ENCODE peak calls at places on chromosome 16, in seven cellular contexts. F, V, C, S, H, W and J are unnamed samples.

GRCh38 chr16:61993076-61993475 is 43.2 kb downstream of the CDH8 start:
- DNase-seq in C (no peak), S (no peak), W (no peak), V (no peak), H (no peak), F (no peak), J (no peak)

GRCh38 chr16:73371584-73372319 is 323.8 kb upstream of the ZFHX3 start:
- DNase-seq in W (no peak), S (no peak), F (no peak), H (no peak), V (no peak), C (no peak), J (no peak)

GRCh38 chr16:66269631-66270332 is 96.7 kb upstream of the CDH5 start:
- DNase-seq in F (no peak), V (no peak), H (no peak), S (no peak), C (no peak), W (no peak), J (no peak)

GRCh38 chr16:81293909-81294802 is 20.6 kb upstream of the GAN start:
- DNase-seq in C (peak), V (no peak), F (peak), W (no peak), H (peak), S (peak), J (no peak)

GRCh38 chr16:46763147-46763546 is 15.0 kb upstream of the MYLK3 start:
- DNase-seq in F (peak), C (peak), H (no peak), V (no peak), S (no peak), W (no peak), J (no peak)

GRCh38 chr16:2156025-2156848 is 655 bp downstream of the TRAF7 start:
- DNase-seq in V (no peak), H (peak), F (peak), C (peak), W (no peak), S (peak), J (peak)

GRCh38 chr16:83845263-83845662 is 37.5 kb downstream of the HSBP1 start:
- DNase-seq in V (no peak), H (no peak), S (no peak), C (no peak), W (no peak), F (no peak), J (no peak)

GRCh38 chr16:1708768-1709180 is 2.8 kb downstream of the MAPK8IP3 start:
- DNase-seq in C (peak), W (no peak), V (no peak), F (peak), S (peak), H (no peak), J (peak)

GRCh38 chr16:6165330-6165984 is 1067.9 kb upstream of the EEF2KMT start:
- DNase-seq in C (peak), S (no peak), H (no peak), V (no peak), F (no peak), W (no peak), J (peak)

GRCh38 chr16:11781773-11782172 is 15.3 kb downstream of the ZC3H7A start:
- DNase-seq in H (no peak), F (no peak), W (no peak), S (no peak), C (peak), V (no peak), J (no peak)

GRCh38 chr16:67104845-67105244 is 4.9 kb upstream of the PHAF1 start:
- DNase-seq in W (no peak), C (no peak), S (no peak), H (no peak), F (no peak), V (no peak), J (no peak)

GRCh38 chr16:74867281-74867849 is 92.7 kb upstream of the FA2H start:
- DNase-seq in V (no peak), S (no peak), F (no peak), W (no peak), H (no peak), C (no peak), J (no peak)

GRCh38 chr16:8885674-8886592 is 3.8 kb downstream of the LITAFD start:
- DNase-seq in C (peak), H (no peak), S (peak), W (no peak), V (no peak), F (peak), J (peak)

GRCh38 chr16:24525970-24526559 is 13.3 kb upstream of the RBBP6 start:
- DNase-seq in W (peak), S (no peak), V (peak), H (peak), C (peak), F (peak), J (no peak)

GRCh38 chr16:30054959-30055553 is 10.5 kb upstream of the ALDOA start:
- DNase-seq in C (no peak), S (no peak), F (no peak), V (no peak), W (no peak), H (no peak), J (no peak)

GRCh38 chr16:81238296-81239011 is at the start of gene BCO1:
- DNase-seq in S (peak), C (peak), V (no peak), H (peak), F (peak), W (peak), J (peak)

GRCh38 chr16:75022567-75022966 is 23.7 kb downstream of the ZNRF1 start:
- DNase-seq in V (no peak), W (no peak), F (no peak), S (no peak), C (peak), H (no peak), J (no peak)

GRCh38 chr16:81366316-81366932 is 51.7 kb downstream of the GAN start:
- DNase-seq in C (peak), F (peak), W (no peak), H (peak), V (no peak), S (peak), J (peak)

GRCh38 chr16:15770107-15770506 is 86.7 kb downstream of the MYH11 start:
- DNase-seq in F (peak), C (peak), V (no peak), S (no peak), H (no peak), W (no peak), J (no peak)

GRCh38 chr16:25855818-25856217 is 164.1 kb downstream of the HS3ST4 start:
- DNase-seq in W (no peak), F (no peak), H (no peak), S (no peak), V (no peak), C (no peak), J (no peak)

GRCh38 chr16:8832383-8833100 is 34.9 kb downstream of the PMM2 start:
- DNase-seq in S (no peak), W (no peak), V (no peak), F (no peak), C (no peak), H (no peak), J (no peak)

GRCh38 chr16:49424961-49425360 is 51.4 kb downstream of the C16orf78 start:
- DNase-seq in H (no peak), S (no peak), V (no peak), W (no peak), F (no peak), C (no peak), J (no peak)

GRCh38 chr16:46658925-46659324 is 30.1 kb downstream of the VPS35 start:
- DNase-seq in V (peak), S (no peak), W (no peak), F (no peak), H (no peak), C (no peak), J (peak)

GRCh38 chr16:79076039-79076767 is 524.3 kb downstream of the MAF start:
- DNase-seq in C (no peak), W (no peak), F (no peak), S (no peak), V (no peak), H (no peak), J (no peak)

GRCh38 chr16:12113581-12114375 is 137.2 kb downstream of the SNX29 start:
- DNase-seq in C (no peak), S (no peak), H (no peak), W (no peak), V (no peak), F (no peak), J (no peak)

GRCh38 chr16:72125635-72126428 is 32.2 kb downstream of the DHX38 start:
- DNase-seq in H (no peak), V (no peak), F (no peak), C (no peak), S (no peak), W (no peak), J (no peak)

GRCh38 chr16:83727018-83727417 is 80.8 kb upstream of the HSBP1 start:
- DNase-seq in H (peak), V (no peak), C (peak), S (peak), W (no peak), F (peak), J (peak)

GRCh38 chr16:56866955-56867830 is 2.2 kb downstream of the SLC12A3 start:
- DNase-seq in H (peak), W (peak), F (peak), S (peak), V (no peak), C (peak), J (peak)

GRCh38 chr16:86261379-86261778 is 248.9 kb upstream of the FOXF1 start:
- DNase-seq in H (no peak), V (no peak), W (no peak), F (peak), C (peak), S (peak), J (peak)

GRCh38 chr16:24037335-24037734 is 201.6 kb downstream of the PRKCB start:
- DNase-seq in H (no peak), W (no peak), S (no peak), F (no peak), C (no peak), V (no peak), J (no peak)

GRCh38 chr16:46908540-46909372 is 24.6 kb downstream of the GPT2 start:
- DNase-seq in F (peak), H (peak), V (peak), C (peak), W (peak), S (peak), J (peak)

GRCh38 chr16:1019234-1019933 is 37.8 kb downstream of the SOX8 start:
- DNase-seq in S (peak), V (no peak), C (peak), H (peak), W (no peak), F (peak), J (peak)

GRCh38 chr16:66903544-66904427 is 14.9 kb downstream of the CDH16 start:
- DNase-seq in F (no peak), W (no peak), V (no peak), C (no peak), S (no peak), H (no peak), J (no peak)

GRCh38 chr16:26667271-26667703 is 399.4 kb upstream of the C16orf82 start:
- DNase-seq in C (no peak), H (no peak), F (no peak), S (no peak), W (no peak), V (no peak), J (no peak)

GRCh38 chr16:19086322-19087199 is 19.1 kb downstream of the COQ7 start:
- DNase-seq in F (peak), H (peak), C (peak), V (peak), S (peak), W (peak), J (peak)

GRCh38 chr16:30096105-30096861 is at the start of gene YPEL3:
- DNase-seq in F (peak), H (peak), S (peak), C (peak), V (peak), W (peak), J (peak)

GRCh38 chr16:19753815-19754643 is 36.0 kb downstream of the IQCK start:
- DNase-seq in H (peak), F (peak), S (peak), V (no peak), C (peak), W (no peak), J (peak)

GRCh38 chr16:50680556-50680893 is 587 bp downstream of the SNX20 start:
- DNase-seq in H (no peak), V (no peak), C (no peak), W (no peak), F (no peak), S (no peak), J (no peak)

GRCh38 chr16:50685456-50686058 is 4.4 kb upstream of the SNX20 start:
- DNase-seq in V (peak), C (no peak), H (no peak), W (no peak), F (no peak), S (no peak), J (no peak)

GRCh38 chr16:50684823-50685455 is 3.8 kb upstream of the SNX20 start:
- DNase-seq in V (no peak), F (no peak), C (no peak), H (no peak), W (no peak), S (no peak), J (no peak)

GRCh38 chr16:50680907-50681885 is at the start of gene SNX20:
- DNase-seq in C (no peak), V (peak), F (no peak), H (no peak), W (no peak), S (no peak), J (no peak)

GRCh38 chr16:50683689-50684374 is 2.7 kb upstream of the SNX20 start:
- DNase-seq in W (no peak), F (no peak), H (no peak), V (peak), C (no peak), S (no peak), J (no peak)
- H3K4me3 ChIP-seq in W (no peak), F (no peak), H (no peak), V (no peak), C (no peak), S (no peak), J (no peak)

DNA sequence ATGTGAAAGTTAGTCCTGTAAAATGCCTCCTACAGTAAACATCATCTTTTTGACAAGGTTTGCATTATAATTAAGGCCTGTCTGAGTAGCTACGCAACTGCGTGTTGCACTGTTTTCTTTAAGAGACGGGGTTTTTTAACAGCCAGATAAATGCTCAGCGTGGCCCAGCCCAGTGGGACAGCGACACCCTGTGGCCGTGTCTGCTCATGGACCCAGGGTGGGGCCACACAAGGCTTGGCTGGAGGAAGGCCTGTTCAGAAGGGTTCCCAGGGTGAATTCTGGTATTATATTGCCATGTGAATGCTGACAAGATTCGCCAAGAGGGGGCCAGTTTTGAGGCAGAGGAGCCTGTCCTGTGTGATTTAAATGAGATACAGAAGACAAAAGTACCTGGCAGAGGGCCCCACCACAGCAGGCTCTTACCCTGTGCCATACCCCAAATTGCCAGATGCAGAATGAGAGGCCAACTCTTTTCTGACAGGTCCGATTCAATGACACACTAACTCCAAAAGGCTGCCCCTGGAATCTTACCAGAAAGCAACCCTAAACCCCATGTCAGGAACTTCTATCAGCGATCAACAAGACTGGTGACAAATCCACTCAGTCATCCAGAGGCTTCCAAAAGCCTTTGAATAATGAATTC is 65.9 kb upstream of the IRX6 start:
- DNase-seq in V (peak), F (peak), H (peak), W (no peak), C (peak), S (peak), J (peak)
- TF ChIP-seq CTCF in V (peak), F (peak), H (peak), W (peak), C (peak), S (peak), J (peak)

GRCh38 chr16:3175157-3176153 is 12.5 kb upstream of the OR1F1 start:
- DNase-seq in V (no peak), S (peak), F (no peak), H (no peak), W (no peak), C (peak), J (peak)
- H3K4me3 ChIP-seq in V (no peak), S (peak), F (no peak), H (no peak), W (no peak), C (peak), J (peak)

GRCh38 chr16:84941916-84942315 is 69.4 kb downstream of the ZDHHC7 start:
- DNase-seq in W (no peak), V (no peak), H (no peak), F (no peak), C (peak), S (peak), J (no peak)

GRCh38 chr16:84947022-84947421 is 64.3 kb downstream of the ZDHHC7 start:
- DNase-seq in S (no peak), H (no peak), V (peak), F (no peak), C (no peak), W (peak), J (no peak)

GRCh38 chr16:84942786-84943185 is 68.5 kb downstream of the ZDHHC7 start:
- DNase-seq in W (no peak), C (peak), H (no peak), F (no peak), S (no peak), V (no peak), J (no peak)

GRCh38 chr16:84940670-84941551 is 70.4 kb downstream of the ZDHHC7 start:
- DNase-seq in H (peak), V (no peak), C (no peak), S (no peak), W (peak), F (no peak), J (no peak)

GRCh38 chr16:84943620-84944019 is 67.7 kb downstream of the ZDHHC7 start:
- DNase-seq in H (no peak), W (no peak), F (no peak), V (no peak), S (no peak), C (no peak), J (no peak)
- TF ChIP-seq CTCF in H (no peak), W (no peak), F (no peak), V (no peak), S (no peak), C (no peak), J (no peak)

DNA sequence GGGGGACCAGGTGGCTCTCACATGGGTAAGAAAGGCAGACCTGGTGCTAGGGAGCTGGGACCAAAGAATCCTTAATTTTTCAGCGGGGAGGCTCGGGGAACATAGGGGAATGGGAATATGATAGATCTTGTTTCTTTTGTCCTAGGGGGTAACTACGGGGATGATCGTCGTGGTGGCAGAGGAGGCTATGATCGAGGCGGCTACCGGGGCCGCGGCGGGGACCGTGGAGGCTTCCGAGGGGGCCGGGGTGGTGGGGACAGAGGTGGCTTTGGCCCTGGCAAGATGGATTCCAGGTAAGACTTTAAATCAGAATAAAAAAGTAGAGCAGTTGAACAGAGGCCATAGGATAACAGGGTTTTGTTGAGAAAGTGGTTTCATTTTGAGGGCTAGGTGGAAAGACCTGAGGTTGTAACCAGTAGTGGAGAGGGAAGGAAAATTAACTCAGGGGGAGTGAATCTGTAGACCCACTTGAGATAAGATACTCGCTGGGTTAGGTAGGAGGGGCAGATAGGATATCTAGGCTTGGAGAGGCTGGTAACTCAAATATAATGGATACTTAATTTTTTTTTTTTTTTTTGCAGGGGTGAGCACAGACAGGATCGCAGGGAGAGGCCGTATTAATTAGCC is 11.0 kb downstream of the FUS start:
- DNase-seq in V (no peak), C (no peak), S (no peak), W (no peak), H (no peak), F (no peak), J (no peak)
- H3K4me3 ChIP-seq in V (no peak), C (no peak), S (no peak), W (no peak), H (no peak), F (no peak), J (no peak)

DNA sequence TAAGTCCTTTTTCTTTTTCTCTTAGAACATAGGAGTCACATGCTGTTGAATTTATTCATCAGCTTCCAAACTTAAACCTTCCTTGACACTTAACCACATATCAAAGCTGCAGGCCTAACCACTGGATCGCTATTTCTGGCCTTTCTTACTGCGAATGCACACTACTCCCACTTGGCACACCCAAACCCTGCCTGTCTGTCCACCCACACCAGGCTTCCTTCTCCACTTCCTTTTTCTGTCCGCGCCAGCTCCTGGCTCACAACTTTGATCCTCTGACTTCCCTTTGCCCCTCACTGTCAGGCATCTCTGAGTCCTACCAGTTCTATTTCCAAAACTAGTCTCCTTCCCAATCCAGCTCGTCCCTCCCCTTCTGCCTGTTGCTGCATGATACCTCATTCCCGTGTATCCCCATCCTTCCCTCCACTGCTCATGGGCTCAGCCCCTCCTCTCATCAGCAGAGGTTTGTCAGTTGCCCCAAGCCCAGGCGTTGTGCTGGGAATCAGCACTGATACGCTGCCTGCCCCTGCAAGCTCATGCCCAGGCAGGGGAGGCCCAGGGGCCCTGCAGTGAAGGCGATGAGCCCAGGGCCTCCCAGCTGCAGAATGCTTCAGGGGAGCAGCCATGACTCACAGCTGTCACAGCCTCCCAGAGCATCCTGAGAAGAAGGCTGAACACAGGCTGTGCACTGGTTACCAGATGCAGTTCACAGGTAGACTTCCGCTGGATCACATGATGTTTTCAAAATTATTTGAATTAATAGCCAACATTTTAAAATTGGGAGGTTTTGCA is 179.8 kb downstream of the KATNIP start:
- DNase-seq in H (no peak), F (peak), W (no peak), S (peak), C (peak), V (peak), J (peak)
- TF ChIP-seq CTCF in H (no peak), F (no peak), W (no peak), S (no peak), C (no peak), V (no peak), J (no peak)

GRCh38 chr16:88681709-88682451 is 4.4 kb downstream of the SNAI3 start:
- DNase-seq in V (peak), C (peak), F (no peak), H (no peak), S (peak), W (no peak), J (no peak)
- H3K4me3 ChIP-seq in V (no peak), C (no peak), F (no peak), H (no peak), S (no peak), W (no peak), J (no peak)